ENCODE peak calls at places on chromosomes 5 and 9, in eight cellular contexts. E is upper lobe of right lung, D is pancreas, Q is HepG2, K is ovary, J is AG04450, I is heart left ventricle, C is tibial artery. L is an unnamed sample.

GRCh38 chr9:32906213-32906612 is 95.2 kb downstream of the APTX start:
- DNase-seq in J (no peak), K (no peak), Q (no peak), C (no peak), E (no peak), D (no peak), I (no peak), L (no peak)

GRCh38 chr9:32873131-32873530 is 89.8 kb downstream of the TMEM215 start:
- DNase-seq in K (no peak), C (no peak), J (no peak), I (no peak), D (no peak), Q (no peak), E (no peak), L (no peak)

GRCh38 chr5:95217351-95217750 is 67.5 kb downstream of the MCTP1 start:
- DNase-seq in E (no peak), J (no peak), Q (no peak), I (no peak), K (no peak), C (no peak), D (no peak), L (no peak)

GRCh38 chr9:129595903-129596540 is 24.9 kb downstream of the C9orf50 start:
- DNase-seq in E (no peak), D (no peak), Q (no peak), K (no peak), I (no peak), J (no peak), C (no peak), L (no peak)

GRCh38 chr9:79116064-79116463 is 455.7 kb upstream of the TLE4 start:
- DNase-seq in I (no peak), K (no peak), E (no peak), J (no peak), Q (no peak), C (no peak), D (no peak), L (no peak)

GRCh38 chr5:53008751-53009150 is 19.6 kb downstream of the ITGA2 start:
- DNase-seq in J (no peak), K (no peak), Q (no peak), I (no peak), C (no peak), D (no peak), E (no peak), L (no peak)

GRCh38 chr5:177113566-177114424 is 19.8 kb upstream of the NSD1 start:
- DNase-seq in J (no peak), I (peak), K (peak), Q (peak), C (peak), D (peak), E (peak), L (no peak)

GRCh38 chr5:612498-613424 is 621 bp downstream of the CEP72 start:
- DNase-seq in K (peak), I (no peak), D (no peak), E (no peak), Q (no peak), C (peak), J (no peak), L (no peak)

GRCh38 chr5:151771259-151772028 is at the start of gene G3BP1:
- DNase-seq in C (peak), Q (peak), D (peak), K (peak), J (peak), E (peak), I (peak), L (peak)

GRCh38 chr5:72151169-72151568 is 43.9 kb downstream of the MAP1B start:
- DNase-seq in K (no peak), D (no peak), I (no peak), C (no peak), E (no peak), J (no peak), Q (peak), L (no peak)

DNA sequence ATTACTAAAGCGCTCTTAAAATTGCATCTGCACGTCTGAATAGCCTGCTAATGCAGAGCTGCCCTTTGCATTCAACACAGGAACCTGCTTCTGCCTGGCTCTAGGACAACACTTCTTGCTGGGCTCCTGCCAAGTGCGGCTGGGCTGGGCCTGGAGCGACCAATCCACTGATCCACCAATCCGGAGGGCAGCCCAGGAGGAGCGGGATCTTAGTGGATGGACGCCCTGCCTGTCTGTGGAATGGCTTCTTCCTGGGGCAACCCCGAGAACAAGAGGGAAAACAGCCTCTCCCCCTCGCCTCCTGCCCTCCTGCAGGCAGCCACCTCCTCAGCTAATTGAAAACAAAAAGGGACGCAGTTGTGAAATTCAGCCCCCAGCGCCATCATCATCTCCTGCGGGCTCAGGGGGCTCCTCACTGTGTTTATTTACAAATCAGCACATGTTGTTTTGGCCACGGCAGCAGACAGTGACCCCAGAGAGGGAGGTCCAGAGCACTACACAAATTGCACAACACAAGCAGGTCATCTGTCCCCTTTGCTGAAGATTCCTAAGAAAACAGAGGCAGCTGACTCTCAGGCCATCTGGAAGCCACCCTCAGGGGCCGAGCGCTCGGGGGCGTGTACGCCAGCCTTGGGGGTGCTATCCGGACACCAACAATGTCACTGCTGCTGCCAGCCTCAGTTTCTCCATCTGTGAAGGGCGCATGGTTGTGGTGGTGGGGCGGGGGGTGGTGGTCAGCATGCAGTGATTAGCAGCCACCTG is 57.3 kb downstream of the GADD45G start:
- DNase-seq in J (peak), I (peak), K (peak), E (peak), D (peak), Q (peak), C (peak), L (peak)
- H3K4me3 ChIP-seq in J (peak), I (no peak), K (peak), E (peak), D (peak), Q (no peak), C (peak), L (peak)

GRCh38 chr5:148383564-148384388 is at the start of gene FBXO38:
- DNase-seq in I (peak), C (peak), E (peak), D (peak), K (peak), J (peak), Q (peak), L (peak)
- TF ChIP-seq CTCF in I (no peak), C (peak), E (no peak), D (no peak), K (peak), J (no peak), Q (peak), L (no peak)

GRCh38 chr9:128188209-128188608 is 3.2 kb downstream of the CIZ1 start:
- DNase-seq in I (no peak), D (no peak), J (no peak), Q (no peak), E (no peak), K (no peak), C (no peak), L (no peak)

GRCh38 chr9:128187361-128187760 is 4.0 kb downstream of the CIZ1 start:
- DNase-seq in I (no peak), C (no peak), J (no peak), D (no peak), K (no peak), Q (no peak), E (no peak), L (no peak)

GRCh38 chr9:128191406-128192046 is at the start of gene CIZ1:
- DNase-seq in E (peak), C (peak), J (no peak), D (peak), Q (peak), K (peak), I (peak), L (peak)

GRCh38 chr9:128190516-128191405 is 611 bp downstream of the CIZ1 start:
- DNase-seq in C (no peak), K (no peak), Q (no peak), E (no peak), D (no peak), J (no peak), I (no peak), L (no peak)

DNA sequence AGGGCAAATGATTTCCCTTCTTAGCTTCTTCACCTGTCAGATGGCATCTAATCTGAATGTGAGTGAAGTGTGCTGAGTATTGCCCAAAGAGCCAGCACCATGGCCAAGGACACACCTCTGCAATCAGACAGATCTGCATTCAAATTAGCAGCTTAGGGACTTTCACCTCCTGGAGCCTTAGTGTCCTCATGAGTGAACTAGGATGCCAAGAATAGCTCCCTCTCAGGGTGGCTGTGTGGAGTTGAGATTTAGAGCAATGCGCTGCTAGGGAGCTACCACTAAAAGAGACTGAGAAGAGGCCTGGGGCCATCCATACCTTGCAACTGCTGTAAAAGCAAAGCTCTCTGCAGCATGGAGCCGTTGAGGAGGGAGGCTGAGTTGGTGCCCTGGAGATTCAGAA is 1.4 kb downstream of the CIZ1 start:
- DNase-seq in D (no peak), K (no peak), I (no peak), E (no peak), J (no peak), Q (no peak), C (no peak), L (no peak)
- H3K4me3 ChIP-seq in D (peak), K (no peak), I (no peak), E (no peak), J (peak), Q (peak), C (peak), L (no peak)

DNA sequence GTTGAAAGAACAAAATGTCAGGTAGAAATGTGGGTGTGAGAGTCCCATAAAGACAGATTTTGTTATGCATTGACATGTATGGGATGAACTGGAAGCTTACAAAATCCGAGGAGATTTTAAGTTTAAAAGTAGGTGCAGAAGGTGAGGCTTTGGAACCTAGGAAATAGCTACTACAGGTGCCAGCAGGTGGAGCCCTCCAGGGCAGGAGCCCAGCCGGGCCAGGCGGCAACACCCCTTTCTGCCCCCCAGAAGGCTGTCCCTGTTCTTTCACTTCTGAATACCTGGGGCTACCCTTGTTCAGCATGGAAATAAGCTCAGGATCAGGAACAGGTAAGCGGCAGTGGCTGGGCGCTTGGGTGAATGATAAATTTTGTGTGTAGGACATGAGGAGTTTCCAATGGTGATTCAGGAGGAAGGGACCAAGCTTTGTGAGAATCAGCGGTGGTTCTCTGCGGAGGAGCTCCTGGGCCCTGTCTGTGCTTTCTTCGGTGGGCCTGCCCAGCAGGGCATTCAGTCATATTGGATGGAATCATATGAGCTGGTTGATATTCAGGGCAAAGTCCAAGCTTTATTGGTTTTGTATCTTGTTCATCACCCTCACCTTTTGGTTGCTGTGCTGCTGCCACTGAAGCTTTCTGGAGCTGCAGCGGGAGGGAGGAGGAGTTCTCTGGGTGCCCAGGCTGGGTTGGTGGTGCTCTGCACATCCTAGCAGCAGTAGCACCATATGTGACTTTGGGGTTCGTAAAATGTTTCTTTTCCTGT is 12.3 kb downstream of the PCBD2 start:
- DNase-seq in K (no peak), I (no peak), D (no peak), C (no peak), Q (peak), E (no peak), J (no peak), L (no peak)
- TF ChIP-seq CTCF in K (no peak), I (no peak), D (no peak), C (no peak), Q (peak), E (no peak), J (peak), L (peak)

GRCh38 chr9:3177362-3177761 is 333.5 kb upstream of the PUM3 start:
- DNase-seq in D (no peak), C (no peak), J (no peak), I (no peak), Q (peak), K (no peak), E (no peak), L (no peak)

GRCh38 chr9:3180696-3181048 is 336.8 kb upstream of the PUM3 start:
- DNase-seq in I (no peak), D (no peak), K (no peak), C (no peak), Q (no peak), E (no peak), J (no peak), L (no peak)

GRCh38 chr9:3179716-3180115 is 335.8 kb upstream of the PUM3 start:
- DNase-seq in D (no peak), I (no peak), C (no peak), J (no peak), E (no peak), K (no peak), Q (no peak), L (no peak)

GRCh38 chr9:3177921-3178320 is 334.0 kb upstream of the PUM3 start:
- DNase-seq in K (no peak), J (no peak), D (no peak), E (no peak), Q (no peak), C (no peak), I (no peak), L (no peak)

DNA sequence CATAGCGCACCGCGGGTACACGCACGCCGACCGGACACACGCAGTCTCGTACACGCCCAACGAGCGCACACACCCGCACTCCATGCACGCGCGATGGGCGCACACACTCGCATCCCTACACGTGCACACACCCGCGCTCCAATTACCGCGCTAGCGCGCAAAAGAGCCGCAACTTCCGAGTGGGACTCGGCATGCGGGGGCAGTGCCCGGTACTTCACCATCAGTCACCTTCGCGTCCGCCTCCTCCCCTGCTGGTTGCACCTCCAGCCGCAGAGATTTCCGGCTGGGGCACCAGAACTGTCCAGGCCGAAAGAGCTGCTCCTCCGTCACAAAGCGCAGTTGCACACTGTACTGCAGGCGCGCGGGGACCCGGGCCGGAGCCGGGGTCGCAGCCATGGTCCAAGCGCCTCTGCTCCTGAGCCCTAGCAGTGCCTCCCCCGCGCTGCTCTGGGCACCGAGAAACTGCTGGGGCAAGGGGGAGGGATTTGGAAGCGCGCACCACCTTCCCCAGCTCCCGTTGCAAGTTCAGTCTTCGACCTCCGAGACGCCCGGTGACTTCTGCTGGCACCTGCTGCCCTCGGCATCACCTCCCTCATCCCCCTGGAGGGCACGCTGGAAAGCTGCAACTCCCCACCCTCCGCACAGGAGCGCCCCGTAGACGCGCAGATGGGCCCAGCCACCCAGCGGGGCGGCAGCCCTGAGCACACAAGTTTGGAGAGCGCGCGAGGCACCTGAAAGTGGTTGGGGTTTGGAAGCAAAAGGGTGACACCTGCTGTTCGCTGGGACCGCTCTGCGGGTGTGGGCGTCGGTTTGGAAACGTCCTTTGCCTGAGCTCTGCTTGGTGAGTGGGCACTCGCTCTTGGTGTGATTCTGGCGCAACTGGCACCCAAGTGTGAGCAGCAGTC is 337.4 kb upstream of the PUM3 start:
- DNase-seq in Q (peak), D (peak), C (no peak), I (no peak), K (peak), J (no peak), E (peak), L (peak)
- H3K4me3 ChIP-seq in Q (peak), D (peak), C (peak), I (no peak), K (no peak), J (peak), E (no peak), L (peak)

GRCh38 chr5:131110256-131110594 is 54.8 kb downstream of the HINT1 start:
- DNase-seq in Q (no peak), J (no peak), C (no peak), D (no peak), I (no peak), E (no peak), K (no peak), L (no peak)

GRCh38 chr5:131114754-131115153 is 50.3 kb downstream of the HINT1 start:
- DNase-seq in E (no peak), I (no peak), Q (no peak), K (no peak), D (no peak), J (no peak), C (no peak), L (no peak)

GRCh38 chr5:131112424-131112823 is 52.6 kb downstream of the HINT1 start:
- DNase-seq in Q (no peak), I (no peak), K (no peak), J (no peak), E (no peak), D (no peak), C (no peak), L (no peak)

GRCh38 chr5:131107128-131107527 is 57.9 kb downstream of the HINT1 start:
- DNase-seq in Q (no peak), D (no peak), K (no peak), C (no peak), J (no peak), E (no peak), I (no peak), L (no peak)

DNA sequence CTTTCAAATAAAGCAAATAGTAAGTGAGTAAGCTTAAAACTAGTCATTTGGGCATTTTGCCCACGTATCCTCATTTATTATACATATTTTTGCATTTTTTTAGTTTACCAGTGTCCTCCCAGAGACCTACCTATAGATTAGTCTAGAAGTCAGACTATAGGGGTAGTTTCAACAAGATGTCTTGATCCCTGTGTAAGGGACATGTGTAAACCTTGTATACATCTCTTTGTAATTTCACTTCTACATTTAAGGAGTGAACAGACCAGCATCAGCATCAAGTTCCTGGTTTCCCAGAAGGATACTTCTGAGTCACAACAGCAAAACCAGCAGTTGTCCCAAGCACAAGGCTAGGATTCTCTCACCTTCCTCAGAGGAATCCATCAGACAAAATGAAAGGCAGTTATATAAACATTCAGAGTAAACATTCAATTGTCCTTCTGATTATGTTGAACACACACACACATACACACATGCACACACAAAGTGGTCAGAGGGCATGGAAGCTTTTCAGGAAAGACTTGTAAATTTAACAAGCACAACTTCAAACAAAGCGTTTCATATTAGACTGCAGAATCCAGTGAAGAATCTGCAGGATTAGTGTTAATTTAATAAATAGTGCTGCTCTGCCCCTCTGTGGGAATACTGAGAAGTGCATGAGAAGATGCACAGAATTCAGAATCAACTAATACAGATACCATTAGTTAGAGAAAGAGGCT is 55.4 kb downstream of the HINT1 start:
- DNase-seq in D (no peak), I (no peak), Q (peak), K (no peak), E (no peak), C (no peak), J (no peak), L (peak)
- TF ChIP-seq CTCF in D (no peak), I (peak), Q (peak), K (no peak), E (peak), C (peak), J (peak), L (peak)

DNA sequence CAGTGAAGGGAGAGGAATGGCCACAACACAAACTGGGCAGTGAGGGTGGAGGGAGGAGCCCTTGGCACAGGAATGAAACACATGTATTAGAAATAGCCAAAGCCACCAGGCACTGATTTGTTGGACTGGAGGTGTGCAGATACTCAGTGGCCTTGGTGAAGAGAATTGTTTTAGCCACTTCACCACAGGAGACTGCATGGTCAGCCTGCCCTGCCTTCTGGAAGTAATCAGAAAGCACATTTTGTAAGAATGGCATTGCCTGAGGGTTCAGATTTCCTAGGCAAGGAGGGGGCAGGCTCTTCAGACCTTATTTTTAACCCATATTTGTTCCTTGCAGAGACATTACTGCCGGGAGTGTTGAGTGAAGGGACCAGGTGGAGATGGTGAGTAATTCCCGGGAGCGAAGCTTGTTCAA is 2.2 kb downstream of the SGCD start:
- DNase-seq in K (no peak), D (no peak), C (no peak), J (no peak), E (no peak), Q (no peak), I (peak), L (no peak)
- H3K4me3 ChIP-seq in K (no peak), D (no peak), C (peak), J (peak), E (no peak), Q (no peak), I (no peak), L (no peak)